ENCODE peak calls at places on chromosomes 1 and 21, in eight cellular contexts. M is ovary, Y is AG09319, D is breast epithelium, Z is fibroblast of lung, O is right lobe of liver, P is upper lobe of right lung, W is brain microvascular endothelial cell. F is an unnamed sample.

GRCh38 chr1:171984262-171984661 is 143.0 kb downstream of the DNM3 start:
- DNase-seq in D (no peak), P (no peak), M (no peak), Z (no peak), W (no peak), O (peak), Y (no peak), F (no peak)

GRCh38 chr21:38806153-38806941 is 618 bp downstream of the ETS2 start:
- DNase-seq in W (no peak), Y (no peak), M (peak), P (peak), Z (no peak), D (no peak), O (peak), F (no peak)

GRCh38 chr1:68725353-68725752 is 228.5 kb upstream of the DEPDC1 start:
- DNase-seq in P (no peak), M (peak), Y (no peak), O (peak), Z (peak), W (no peak), D (no peak), F (no peak)

GRCh38 chr1:14443164-14443787 is 155.2 kb upstream of the KAZN start:
- DNase-seq in Z (no peak), W (no peak), M (no peak), O (no peak), D (no peak), Y (no peak), P (no peak), F (no peak)

GRCh38 chr1:47558601-47559593 is 121.1 kb downstream of the FOXD2 start:
- DNase-seq in O (peak), Z (no peak), M (no peak), D (no peak), Y (no peak), W (no peak), P (no peak), F (no peak)

GRCh38 chr1:150999051-150999674 is 7.5 kb downstream of the MINDY1 start:
- DNase-seq in M (no peak), O (no peak), Z (peak), Y (no peak), D (no peak), W (peak), P (no peak), F (no peak)

GRCh38 chr1:168640184-168640583 is 63.8 kb downstream of the XCL1 start:
- DNase-seq in D (no peak), Y (no peak), O (no peak), P (no peak), Z (no peak), M (no peak), W (no peak), F (no peak)

GRCh38 chr1:224387302-224387912 is 30.7 kb downstream of the CNIH4 start:
- DNase-seq in Y (no peak), M (no peak), O (no peak), W (no peak), P (no peak), D (no peak), Z (no peak), F (no peak)

GRCh38 chr1:218809625-218810024 is 364.1 kb upstream of the LYPLAL1 start:
- DNase-seq in W (no peak), M (no peak), D (no peak), P (no peak), Z (no peak), Y (no peak), O (no peak), F (no peak)

GRCh38 chr1:31383967-31384366 is 11.1 kb upstream of the FABP3 start:
- DNase-seq in D (no peak), W (no peak), Z (no peak), Y (no peak), O (no peak), P (no peak), M (no peak), F (no peak)

GRCh38 chr1:203328714-203329122 is 22.2 kb downstream of the FMOD start:
- DNase-seq in W (peak), D (no peak), M (no peak), O (no peak), Y (no peak), P (peak), Z (no peak), F (no peak)

GRCh38 chr1:35930593-35931423 is at the start of gene AGO3:
- DNase-seq in P (peak), W (peak), D (peak), Z (peak), O (peak), Y (peak), M (peak), F (peak)

GRCh38 chr1:6631058-6631457 is 6.4 kb downstream of the THAP3 start:
- DNase-seq in Y (no peak), Z (no peak), W (no peak), P (no peak), M (no peak), D (no peak), O (no peak), F (no peak)

GRCh38 chr1:3822421-3822820 is 26.1 kb upstream of the LRRC47 start:
- DNase-seq in D (no peak), O (peak), Z (no peak), W (no peak), M (no peak), P (peak), Y (no peak), F (no peak)

GRCh38 chr21:42301371-42302291 is 13.6 kb downstream of the TFF3 start:
- DNase-seq in W (no peak), Y (no peak), D (no peak), M (no peak), Z (no peak), O (no peak), P (no peak), F (no peak)

GRCh38 chr1:159000627-159001026 is 9.1 kb upstream of the IFI16 start:
- DNase-seq in M (peak), P (peak), D (peak), Z (peak), Y (peak), O (peak), W (peak), F (peak)

GRCh38 chr1:30307182-30307581 is 416.2 kb downstream of the MATN1 start:
- DNase-seq in D (no peak), Z (no peak), P (no peak), W (no peak), Y (no peak), O (no peak), M (no peak), F (no peak)

GRCh38 chr1:27726173-27726793 is 522 bp downstream of the FAM76A start:
- DNase-seq in Y (no peak), O (peak), M (peak), D (peak), Z (peak), P (peak), W (peak), F (no peak)

GRCh38 chr1:29458737-29459550 is 222.6 kb downstream of the PTPRU start:
- DNase-seq in W (no peak), P (no peak), O (no peak), Y (no peak), M (no peak), Z (no peak), D (no peak), F (no peak)

GRCh38 chr1:91716339-91716738 is 169.6 kb downstream of the TGFBR3 start:
- DNase-seq in O (no peak), W (no peak), Z (no peak), P (no peak), M (no peak), Y (no peak), D (no peak), F (no peak)

GRCh38 chr1:214808845-214809460 is 206.0 kb downstream of the CENPF start:
- DNase-seq in W (peak), P (no peak), M (no peak), Y (no peak), O (no peak), D (no peak), Z (peak), F (no peak)

DNA sequence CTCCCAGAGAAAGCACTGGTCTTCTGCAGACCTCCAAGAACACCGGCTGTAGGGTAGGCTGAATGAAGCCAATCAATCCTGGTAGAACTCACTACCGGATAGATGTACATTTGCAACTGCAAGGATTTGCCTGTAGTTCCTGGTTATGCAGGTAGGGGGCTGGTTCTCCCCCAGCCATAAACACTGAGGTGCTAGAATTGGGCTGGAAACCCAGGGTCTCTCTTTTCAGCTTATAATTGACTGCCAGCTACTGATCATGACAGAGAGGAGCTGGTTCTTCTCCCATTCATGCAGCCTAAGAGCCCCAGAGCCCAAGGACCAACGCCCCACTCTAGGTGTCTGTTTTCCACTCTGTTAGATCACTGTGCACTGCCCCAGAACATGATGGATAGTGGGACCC is 21.5 kb upstream of the MTARC2 start:
- DNase-seq in D (no peak), O (no peak), Y (no peak), P (no peak), W (no peak), Z (no peak), M (no peak), F (no peak)
- TF ChIP-seq CTCF in D (no peak), O (no peak), Y (peak), P (no peak), W (peak), Z (peak), M (no peak), F (no peak)

GRCh38 chr21:31780944-31781343 is 49.0 kb upstream of the SCAF4 start:
- DNase-seq in Y (no peak), D (no peak), P (no peak), Z (no peak), W (no peak), M (no peak), O (no peak), F (no peak)
- TF ChIP-seq CTCF in Y (no peak), D (no peak), P (no peak), Z (no peak), W (no peak), M (no peak), O (no peak), F (no peak)

DNA sequence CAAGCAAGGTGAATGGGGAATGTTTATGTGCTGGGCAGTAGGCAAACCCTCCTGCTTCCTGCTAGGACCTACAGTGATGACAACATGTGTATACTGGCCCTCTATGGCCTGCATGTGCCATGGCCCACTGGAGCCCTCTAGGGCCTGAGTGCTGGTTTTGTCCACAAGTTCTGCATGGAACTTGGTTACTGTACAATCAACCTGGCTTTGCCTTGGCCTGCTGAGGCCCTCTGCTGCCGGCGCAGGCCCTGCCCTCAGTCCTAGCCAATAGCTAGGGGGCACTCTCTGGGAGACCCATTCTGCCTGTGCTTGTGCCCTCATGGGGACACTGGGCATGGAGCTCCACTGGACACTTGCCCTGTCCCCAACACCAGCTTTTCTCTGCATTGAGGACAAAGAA is 138.6 kb upstream of the NGF start:
- DNase-seq in O (no peak), W (no peak), M (no peak), Z (peak), P (no peak), D (no peak), Y (no peak), F (no peak)
- TF ChIP-seq CTCF in O (no peak), W (peak), M (no peak), Z (no peak), P (no peak), D (no peak), Y (peak), F (no peak)

DNA sequence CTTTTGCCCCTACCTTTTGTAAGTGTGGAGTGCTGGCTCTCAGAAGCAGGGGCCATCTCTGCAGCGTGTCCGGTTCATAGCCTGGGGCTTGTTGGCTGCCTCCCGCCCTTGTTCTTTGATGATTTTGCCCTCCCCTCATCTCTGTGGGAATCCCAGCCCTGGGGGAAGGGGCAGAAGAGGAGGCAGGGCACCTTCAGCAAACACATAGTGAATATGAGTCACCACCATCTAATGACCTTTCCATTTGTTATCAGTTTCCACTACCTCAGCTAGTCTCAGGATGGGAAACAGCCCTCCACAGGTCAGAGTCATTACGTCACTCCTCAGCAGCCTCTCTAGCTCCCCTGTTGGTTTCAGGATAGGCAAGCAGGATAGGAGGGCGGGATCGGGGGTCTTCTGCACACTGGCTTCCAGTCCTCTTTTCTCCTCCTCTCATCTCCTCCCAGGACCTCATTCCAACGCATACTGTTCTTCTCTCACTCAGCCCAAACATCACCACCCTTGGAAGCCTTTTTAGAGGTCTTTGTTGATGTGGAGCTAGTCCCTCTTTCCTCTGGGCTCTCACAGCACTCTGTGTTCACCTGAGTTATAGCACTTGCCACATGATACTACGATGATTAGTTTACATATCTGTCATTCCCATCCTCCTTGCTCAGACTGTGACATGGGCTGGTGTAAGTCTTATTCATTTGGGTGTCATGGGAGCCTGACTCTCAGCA is 15.8 kb downstream of the GADD45A start:
- DNase-seq in P (no peak), Z (no peak), M (no peak), Y (no peak), D (no peak), W (peak), O (no peak), F (no peak)
- TF ChIP-seq CTCF in P (no peak), Z (no peak), M (no peak), Y (peak), D (no peak), W (peak), O (peak), F (no peak)

F was measured in omental fat pad.